ENCODE peak calls at places on chromosomes 16 and 17, in eight cellular contexts. One of them, this sample, is unnamed. For H3K27me3, the result is how much of the 10 kb centered on the place peaks cover.

GRCh38 chr16:81446318-81447275 is 2.0 kb downstream of the CMIP start:
- DNase-seq in CD8-positive, alpha-beta T cell: no peak
- DNase-seq in right lobe of liver: no peak
- DNase-seq in AG04450: no peak
- DNase-seq in left lung: no peak
- DNase-seq in hepatocyte: peak
- DNase-seq in ascending aorta: no peak
- DNase-seq in stomach: peak
- DNase-seq in this sample: no peak

GRCh38 chr16:25905810-25906209 is 214.1 kb downstream of the HS3ST4 start:
- DNase-seq in CD8-positive, alpha-beta T cell: no peak
- DNase-seq in right lobe of liver: no peak
- DNase-seq in AG04450: no peak
- DNase-seq in left lung: no peak
- DNase-seq in hepatocyte: no peak
- DNase-seq in ascending aorta: no peak
- DNase-seq in stomach: no peak
- DNase-seq in this sample: no peak

GRCh38 chr17:251531-251930 is 70.1 kb upstream of the DOC2B start:
- DNase-seq in CD8-positive, alpha-beta T cell: no peak
- DNase-seq in right lobe of liver: peak
- DNase-seq in AG04450: no peak
- DNase-seq in left lung: peak
- DNase-seq in hepatocyte: no peak
- DNase-seq in ascending aorta: peak
- DNase-seq in stomach: no peak
- DNase-seq in this sample: peak

GRCh38 chr16:88943131-88943664 is 33.8 kb downstream of the CBFA2T3 start:
- DNase-seq in CD8-positive, alpha-beta T cell: no peak
- DNase-seq in right lobe of liver: no peak
- DNase-seq in AG04450: no peak
- DNase-seq in left lung: no peak
- DNase-seq in hepatocyte: no peak
- DNase-seq in ascending aorta: no peak
- DNase-seq in stomach: no peak
- DNase-seq in this sample: no peak

GRCh38 chr16:85934210-85934609 is 35.2 kb downstream of the IRF8 start:
- DNase-seq in CD8-positive, alpha-beta T cell: no peak
- DNase-seq in right lobe of liver: no peak
- DNase-seq in AG04450: no peak
- DNase-seq in left lung: no peak
- DNase-seq in hepatocyte: no peak
- DNase-seq in ascending aorta: no peak
- DNase-seq in stomach: no peak
- DNase-seq in this sample: no peak

GRCh38 chr17:58336456-58337094 is 8.0 kb upstream of the TSPOAP1 start:
- DNase-seq in CD8-positive, alpha-beta T cell: no peak
- DNase-seq in right lobe of liver: no peak
- DNase-seq in AG04450: no peak
- DNase-seq in left lung: peak
- DNase-seq in hepatocyte: no peak
- DNase-seq in ascending aorta: no peak
- DNase-seq in stomach: no peak
- DNase-seq in this sample: peak

GRCh38 chr17:2697611-2698162 is 13.9 kb downstream of the CLUH start:
- DNase-seq in CD8-positive, alpha-beta T cell: no peak
- DNase-seq in right lobe of liver: peak
- DNase-seq in AG04450: no peak
- DNase-seq in left lung: peak
- DNase-seq in hepatocyte: no peak
- DNase-seq in ascending aorta: peak
- DNase-seq in stomach: no peak
- DNase-seq in this sample: no peak

GRCh38 chr17:65191805-65192740 is 54.9 kb downstream of the RGS9 start:
- DNase-seq in CD8-positive, alpha-beta T cell: no peak
- DNase-seq in right lobe of liver: no peak
- DNase-seq in AG04450: no peak
- DNase-seq in left lung: no peak
- DNase-seq in hepatocyte: no peak
- DNase-seq in ascending aorta: no peak
- DNase-seq in stomach: no peak
- DNase-seq in this sample: no peak

GRCh38 chr16:21166561-21166961 is 8.1 kb downstream of the LDAF1 start:
- DNase-seq in CD8-positive, alpha-beta T cell: no peak
- DNase-seq in right lobe of liver: no peak
- DNase-seq in AG04450: no peak
- DNase-seq in left lung: no peak
- DNase-seq in hepatocyte: no peak
- DNase-seq in ascending aorta: no peak
- DNase-seq in stomach: no peak
- DNase-seq in this sample: no peak

GRCh38 chr16:11350531-11351335 is 5.5 kb downstream of the RMI2 start:
- DNase-seq in CD8-positive, alpha-beta T cell: no peak
- DNase-seq in right lobe of liver: no peak
- DNase-seq in AG04450: peak
- DNase-seq in left lung: no peak
- DNase-seq in hepatocyte: peak
- DNase-seq in ascending aorta: no peak
- DNase-seq in stomach: no peak
- DNase-seq in this sample: no peak

GRCh38 chr17:49217651-49218413 is 7.3 kb downstream of the ABI3 start:
- DNase-seq in CD8-positive, alpha-beta T cell: peak
- DNase-seq in right lobe of liver: peak
- DNase-seq in AG04450: no peak
- DNase-seq in left lung: peak
- DNase-seq in hepatocyte: no peak
- DNase-seq in ascending aorta: peak
- DNase-seq in stomach: peak
- DNase-seq in this sample: peak

GRCh38 chr17:68455756-68456528 is 1.4 kb downstream of the WIPI1 start:
- DNase-seq in CD8-positive, alpha-beta T cell: no peak
- DNase-seq in right lobe of liver: no peak
- DNase-seq in AG04450: no peak
- DNase-seq in left lung: no peak
- DNase-seq in hepatocyte: peak
- DNase-seq in ascending aorta: no peak
- DNase-seq in stomach: peak
- DNase-seq in this sample: no peak

GRCh38 chr17:30476726-30477082 is 504 bp upstream of the GOSR1 start:
- DNase-seq in CD8-positive, alpha-beta T cell: no peak
- DNase-seq in right lobe of liver: no peak
- DNase-seq in AG04450: no peak
- DNase-seq in left lung: no peak
- DNase-seq in hepatocyte: peak
- DNase-seq in ascending aorta: no peak
- DNase-seq in stomach: no peak
- DNase-seq in this sample: no peak

GRCh38 chr17:70520447-70520846 is 351.1 kb downstream of the KCNJ2 start:
- DNase-seq in CD8-positive, alpha-beta T cell: no peak
- DNase-seq in right lobe of liver: no peak
- DNase-seq in AG04450: no peak
- DNase-seq in left lung: no peak
- DNase-seq in hepatocyte: no peak
- DNase-seq in ascending aorta: no peak
- DNase-seq in stomach: no peak
- DNase-seq in this sample: no peak

GRCh38 chr16:62029947-62030346 is 6.3 kb downstream of the CDH8 start:
- DNase-seq in CD8-positive, alpha-beta T cell: no peak
- DNase-seq in right lobe of liver: no peak
- DNase-seq in AG04450: no peak
- DNase-seq in left lung: no peak
- DNase-seq in hepatocyte: no peak
- DNase-seq in ascending aorta: no peak
- DNase-seq in stomach: no peak
- DNase-seq in this sample: no peak

GRCh38 chr17:68987966-68988365 is 32.8 kb upstream of the ABCA8 start:
- DNase-seq in CD8-positive, alpha-beta T cell: no peak
- DNase-seq in right lobe of liver: no peak
- DNase-seq in AG04450: no peak
- DNase-seq in left lung: no peak
- DNase-seq in hepatocyte: no peak
- DNase-seq in ascending aorta: no peak
- DNase-seq in stomach: no peak
- DNase-seq in this sample: no peak

GRCh38 chr17:59680314-59680713 is 26.9 kb downstream of the PTRH2 start:
- DNase-seq in CD8-positive, alpha-beta T cell: no peak
- DNase-seq in right lobe of liver: no peak
- DNase-seq in AG04450: peak
- DNase-seq in left lung: no peak
- DNase-seq in hepatocyte: no peak
- DNase-seq in ascending aorta: no peak
- DNase-seq in stomach: no peak
- DNase-seq in this sample: no peak

GRCh38 chr17:29215717-29216116 is 30.9 kb upstream of the CRYBA1 start:
- DNase-seq in CD8-positive, alpha-beta T cell: no peak
- DNase-seq in right lobe of liver: no peak
- DNase-seq in AG04450: no peak
- DNase-seq in left lung: no peak
- DNase-seq in hepatocyte: no peak
- DNase-seq in ascending aorta: peak
- DNase-seq in stomach: no peak
- DNase-seq in this sample: no peak

GRCh38 chr17:29216856-29217255 is 29.8 kb upstream of the CRYBA1 start:
- DNase-seq in CD8-positive, alpha-beta T cell: no peak
- DNase-seq in right lobe of liver: no peak
- DNase-seq in AG04450: no peak
- DNase-seq in left lung: no peak
- DNase-seq in hepatocyte: no peak
- DNase-seq in ascending aorta: no peak
- DNase-seq in stomach: no peak
- DNase-seq in this sample: no peak

GRCh38 chr17:29215174-29215573 is 31.5 kb upstream of the CRYBA1 start:
- DNase-seq in CD8-positive, alpha-beta T cell: no peak
- DNase-seq in right lobe of liver: no peak
- DNase-seq in AG04450: no peak
- DNase-seq in left lung: no peak
- DNase-seq in hepatocyte: no peak
- DNase-seq in ascending aorta: no peak
- DNase-seq in stomach: no peak
- DNase-seq in this sample: no peak

GRCh38 chr17:29216181-29216580 is 30.5 kb upstream of the CRYBA1 start:
- DNase-seq in CD8-positive, alpha-beta T cell: no peak
- DNase-seq in right lobe of liver: no peak
- DNase-seq in AG04450: no peak
- DNase-seq in left lung: no peak
- DNase-seq in hepatocyte: no peak
- DNase-seq in ascending aorta: no peak
- DNase-seq in stomach: no peak
- DNase-seq in this sample: no peak

GRCh38 chr17:29219378-29220047 is 27.1 kb upstream of the CRYBA1 start:
- DNase-seq in CD8-positive, alpha-beta T cell: peak
- DNase-seq in right lobe of liver: peak
- DNase-seq in AG04450: peak
- DNase-seq in left lung: peak
- DNase-seq in hepatocyte: peak
- DNase-seq in ascending aorta: peak
- DNase-seq in stomach: peak
- DNase-seq in this sample: peak
- TF ChIP-seq CTCF in CD8-positive, alpha-beta T cell: peak
- TF ChIP-seq CTCF in right lobe of liver: peak
- TF ChIP-seq CTCF in AG04450: peak
- TF ChIP-seq CTCF in left lung: peak
- TF ChIP-seq CTCF in hepatocyte: peak
- TF ChIP-seq CTCF in ascending aorta: peak
- TF ChIP-seq CTCF in stomach: peak
- TF ChIP-seq CTCF in this sample: peak

DNA sequence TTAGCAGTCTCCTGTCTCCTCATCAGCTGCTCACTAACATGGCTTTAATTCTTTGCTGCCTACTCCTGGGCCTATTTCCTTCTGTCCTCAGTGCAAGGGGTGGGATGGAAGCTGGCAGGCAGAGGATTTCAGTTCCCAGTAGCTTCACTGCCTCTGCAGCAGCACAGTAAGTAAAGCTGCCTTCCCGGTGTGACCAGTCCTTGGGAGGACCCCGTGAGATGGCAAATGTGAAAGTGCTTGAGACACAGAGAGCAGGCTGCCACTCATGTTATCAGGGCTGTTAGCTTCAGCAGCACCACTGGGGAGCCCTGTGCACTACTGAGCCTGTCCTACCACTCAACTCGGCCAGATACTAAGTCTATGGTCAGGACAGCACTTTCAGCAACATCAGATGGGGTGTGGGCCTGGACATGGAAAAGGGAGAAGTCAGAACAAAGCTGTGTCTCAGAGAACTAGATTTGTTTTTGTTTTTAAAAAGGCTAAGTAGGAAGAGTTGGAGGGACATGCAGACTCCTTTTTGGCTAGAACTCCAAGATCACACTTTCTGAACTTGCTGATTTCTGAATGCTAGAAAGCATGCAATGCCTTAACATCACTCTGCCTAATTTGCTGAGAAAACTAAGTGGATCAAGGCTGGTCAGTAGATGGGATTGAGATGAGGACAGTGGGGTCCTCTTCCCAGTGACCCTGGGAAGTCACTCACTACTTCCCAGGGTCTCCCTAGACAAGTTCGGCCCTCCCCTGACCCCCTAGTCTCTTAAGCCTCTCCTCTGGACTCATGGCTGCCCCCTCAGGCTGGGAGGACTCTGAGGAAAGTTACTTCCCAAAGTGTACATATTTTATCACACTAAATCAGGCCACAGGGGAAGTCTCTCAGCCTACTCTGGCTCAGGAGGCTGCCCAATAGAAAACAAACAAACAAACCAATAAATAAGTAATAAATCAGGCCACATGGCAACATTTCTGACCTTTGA is 1.1 kb downstream of the ACSF2 start:
- DNase-seq in CD8-positive, alpha-beta T cell: no peak
- DNase-seq in right lobe of liver: no peak
- DNase-seq in AG04450: no peak
- DNase-seq in left lung: peak
- DNase-seq in hepatocyte: peak
- DNase-seq in ascending aorta: no peak
- DNase-seq in stomach: peak
- DNase-seq in this sample: no peak
- H3K27me3 ChIP-seq in CD8-positive, alpha-beta T cell: under half
- H3K27me3 ChIP-seq in right lobe of liver: under half
- H3K27me3 ChIP-seq in AG04450: under half
- H3K27me3 ChIP-seq in left lung: under half
- H3K27me3 ChIP-seq in hepatocyte: under half
- H3K27me3 ChIP-seq in ascending aorta: under half
- H3K27me3 ChIP-seq in stomach: under half
- H3K27me3 ChIP-seq in this sample: under half

DNA sequence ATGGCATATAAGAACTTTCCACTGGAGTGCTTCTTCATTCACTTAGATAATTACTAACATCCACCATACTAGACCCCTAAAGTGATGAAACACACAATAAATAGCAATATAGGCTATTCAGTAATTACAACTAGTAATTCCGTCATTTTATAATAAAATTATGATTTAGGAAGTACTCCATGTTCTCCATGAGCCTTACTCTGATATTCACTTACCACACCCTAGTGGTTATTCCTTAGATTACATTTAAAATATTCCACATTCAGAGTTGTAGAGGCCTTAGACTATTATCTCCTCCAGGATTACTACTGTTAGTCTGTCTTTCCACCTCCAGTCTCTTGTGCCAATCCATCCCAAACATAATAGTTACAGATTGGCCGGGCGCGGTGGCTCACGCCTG is 62.4 kb downstream of the STH start:
- DNase-seq in CD8-positive, alpha-beta T cell: no peak
- DNase-seq in right lobe of liver: no peak
- DNase-seq in AG04450: no peak
- DNase-seq in left lung: no peak
- DNase-seq in hepatocyte: no peak
- DNase-seq in ascending aorta: no peak
- DNase-seq in stomach: no peak
- DNase-seq in this sample: no peak
- TF ChIP-seq CTCF in CD8-positive, alpha-beta T cell: peak
- TF ChIP-seq CTCF in right lobe of liver: peak
- TF ChIP-seq CTCF in AG04450: peak
- TF ChIP-seq CTCF in left lung: peak
- TF ChIP-seq CTCF in hepatocyte: peak
- TF ChIP-seq CTCF in ascending aorta: peak
- TF ChIP-seq CTCF in stomach: peak
- TF ChIP-seq CTCF in this sample: peak

GRCh38 chr17:77687417-77687816 is 271.1 kb upstream of the TNRC6C start:
- DNase-seq in CD8-positive, alpha-beta T cell: no peak
- DNase-seq in right lobe of liver: peak
- DNase-seq in AG04450: no peak
- DNase-seq in left lung: no peak
- DNase-seq in hepatocyte: no peak
- DNase-seq in ascending aorta: peak
- DNase-seq in stomach: no peak
- DNase-seq in this sample: no peak
- H3K27me3 ChIP-seq in CD8-positive, alpha-beta T cell: under half
- H3K27me3 ChIP-seq in right lobe of liver: under half
- H3K27me3 ChIP-seq in AG04450: under half
- H3K27me3 ChIP-seq in left lung: under half
- H3K27me3 ChIP-seq in hepatocyte: under half
- H3K27me3 ChIP-seq in ascending aorta: under half
- H3K27me3 ChIP-seq in stomach: under half
- H3K27me3 ChIP-seq in this sample: under half

This sample was measured in upper lobe of right lung.